ENCODE peak calls at places on chromosomes 1 and 21, in four cellular contexts. One of them, this sample, is unnamed.

GRCh38 chr1:111512132-111512874 is 8.9 kb upstream of the ADORA3 start:
- DNase-seq in GM23338: no peak
- DNase-seq in K562: no peak
- DNase-seq in H1: no peak
- DNase-seq in this sample: no peak

GRCh38 chr1:42931108-42931539 is 27.5 kb downstream of the SLC2A1 start:
- DNase-seq in GM23338: peak
- DNase-seq in K562: peak
- DNase-seq in H1: no peak
- DNase-seq in this sample: peak

GRCh38 chr1:172497230-172497629 is 35.7 kb upstream of the SUCO start:
- DNase-seq in GM23338: peak
- DNase-seq in K562: no peak
- DNase-seq in H1: peak
- DNase-seq in this sample: peak

GRCh38 chr1:9321480-9321849 is 28.8 kb downstream of the SPSB1 start:
- DNase-seq in GM23338: no peak
- DNase-seq in K562: no peak
- DNase-seq in H1: no peak
- DNase-seq in this sample: no peak

GRCh38 chr1:27451346-27451745 is 38.6 kb downstream of the WASF2 start:
- DNase-seq in GM23338: no peak
- DNase-seq in K562: no peak
- DNase-seq in H1: no peak
- DNase-seq in this sample: no peak

GRCh38 chr1:27606708-27607238 is 2.8 kb upstream of the AHDC1 start:
- DNase-seq in GM23338: no peak
- DNase-seq in K562: peak
- DNase-seq in H1: no peak
- DNase-seq in this sample: no peak

GRCh38 chr1:43068911-43069310 is 103.2 kb downstream of the EBNA1BP2 start:
- DNase-seq in GM23338: no peak
- DNase-seq in K562: no peak
- DNase-seq in H1: no peak
- DNase-seq in this sample: no peak

GRCh38 chr1:110097507-110098221 is 14.6 kb upstream of the UBL4B start:
- DNase-seq in GM23338: no peak
- DNase-seq in K562: no peak
- DNase-seq in H1: no peak
- DNase-seq in this sample: no peak

GRCh38 chr1:226723640-226724532 is 15.2 kb downstream of the ITPKB start:
- DNase-seq in GM23338: peak
- DNase-seq in K562: peak
- DNase-seq in H1: no peak
- DNase-seq in this sample: peak

GRCh38 chr1:56627636-56628039 is 17.5 kb upstream of the PRKAA2 start:
- DNase-seq in GM23338: peak
- DNase-seq in K562: no peak
- DNase-seq in H1: no peak
- DNase-seq in this sample: no peak

GRCh38 chr21:35861656-35862055 is 198.7 kb downstream of the SETD4 start:
- DNase-seq in GM23338: no peak
- DNase-seq in K562: no peak
- DNase-seq in H1: no peak
- DNase-seq in this sample: no peak

GRCh38 chr1:151855997-151856396 is 2.5 kb upstream of the THEM5 start:
- DNase-seq in GM23338: no peak
- DNase-seq in K562: no peak
- DNase-seq in H1: no peak
- DNase-seq in this sample: no peak

GRCh38 chr21:14900611-14901010 is 164.2 kb downstream of the NRIP1 start:
- DNase-seq in GM23338: no peak
- DNase-seq in K562: no peak
- DNase-seq in H1: no peak
- DNase-seq in this sample: no peak

GRCh38 chr1:180261524-180262160 is 31.6 kb downstream of the LHX4 start:
- DNase-seq in GM23338: no peak
- DNase-seq in K562: no peak
- DNase-seq in H1: no peak
- DNase-seq in this sample: no peak

GRCh38 chr1:13730301-13730700 is 30.3 kb downstream of the PRDM2 start:
- DNase-seq in GM23338: no peak
- DNase-seq in K562: no peak
- DNase-seq in H1: no peak
- DNase-seq in this sample: no peak

GRCh38 chr1:43147625-43148319 is 24.3 kb downstream of the EBNA1BP2 start:
- DNase-seq in GM23338: peak
- DNase-seq in K562: peak
- DNase-seq in H1: peak
- DNase-seq in this sample: peak

GRCh38 chr1:205920159-205920558 is 23.1 kb downstream of the SLC26A9 start:
- DNase-seq in GM23338: no peak
- DNase-seq in K562: no peak
- DNase-seq in H1: no peak
- DNase-seq in this sample: no peak

GRCh38 chr1:184915463-184916080 is 58.7 kb downstream of the NIBAN1 start:
- DNase-seq in GM23338: no peak
- DNase-seq in K562: no peak
- DNase-seq in H1: no peak
- DNase-seq in this sample: no peak

GRCh38 chr21:32611471-32611997 is 643 bp downstream of the CFAP298 start:
- DNase-seq in GM23338: peak
- DNase-seq in K562: peak
- DNase-seq in H1: no peak
- DNase-seq in this sample: no peak

GRCh38 chr1:66542811-66543767 is 9.1 kb downstream of the SGIP1 start:
- DNase-seq in GM23338: no peak
- DNase-seq in K562: no peak
- DNase-seq in H1: no peak
- DNase-seq in this sample: no peak

GRCh38 chr21:39616373-39616772 is 3.6 kb downstream of the B3GALT5 start:
- DNase-seq in GM23338: no peak
- DNase-seq in K562: no peak
- DNase-seq in H1: no peak
- DNase-seq in this sample: no peak

GRCh38 chr1:32622806-32623694 is 27.3 kb downstream of the ZBTB8OS start:
- DNase-seq in GM23338: no peak
- DNase-seq in K562: no peak
- DNase-seq in H1: no peak
- DNase-seq in this sample: no peak

GRCh38 chr1:65177457-65177856 is 29.5 kb downstream of the AK4 start:
- DNase-seq in GM23338: no peak
- DNase-seq in K562: no peak
- DNase-seq in H1: no peak
- DNase-seq in this sample: no peak

GRCh38 chr1:5220421-5220820 is 566.0 kb downstream of the AJAP1 start:
- DNase-seq in GM23338: no peak
- DNase-seq in K562: no peak
- DNase-seq in H1: no peak
- DNase-seq in this sample: no peak

GRCh38 chr1:95013948-95014574 is 58.7 kb downstream of the ALG14 start:
- DNase-seq in GM23338: no peak
- DNase-seq in K562: no peak
- DNase-seq in H1: no peak
- DNase-seq in this sample: no peak

GRCh38 chr1:58823481-58824010 is 39.7 kb upstream of the JUN start:
- DNase-seq in GM23338: no peak
- DNase-seq in K562: peak
- DNase-seq in H1: no peak
- DNase-seq in this sample: no peak
- TF ChIP-seq CREB1 in GM23338: no peak
- TF ChIP-seq CREB1 in K562: no peak
- TF ChIP-seq CREB1 in H1: no peak
- TF ChIP-seq CREB1 in this sample: no peak

GRCh38 chr1:167109125-167109524 is 15.2 kb downstream of the STYXL2 start:
- DNase-seq in GM23338: no peak
- DNase-seq in K562: no peak
- DNase-seq in H1: no peak
- DNase-seq in this sample: no peak
- TF ChIP-seq CREB1 in GM23338: no peak
- TF ChIP-seq CREB1 in K562: no peak
- TF ChIP-seq CREB1 in H1: no peak
- TF ChIP-seq CREB1 in this sample: no peak

DNA sequence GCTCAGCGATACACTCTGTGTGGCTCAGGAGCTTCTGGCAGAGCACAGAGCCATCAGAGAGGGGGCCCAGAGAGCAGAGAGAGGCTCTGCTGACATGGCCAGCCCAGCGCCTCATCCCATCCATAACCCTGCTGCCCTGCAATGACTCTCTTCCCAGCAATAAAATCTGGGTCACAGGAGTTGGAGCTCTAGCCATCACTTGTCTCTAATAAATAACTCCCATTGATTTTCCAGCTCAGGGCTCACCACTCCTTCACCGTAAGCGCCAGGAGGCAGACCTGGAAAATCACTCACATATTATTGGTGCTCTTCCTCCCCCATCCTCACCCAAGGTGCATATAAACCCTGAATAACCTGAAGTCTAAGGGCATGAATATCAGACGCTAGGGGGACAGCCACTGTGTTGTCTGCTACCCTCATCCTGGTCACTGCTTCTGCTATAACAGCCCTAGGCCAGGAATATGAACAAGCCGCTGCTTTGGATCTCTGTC is at the start of gene APCS:
- DNase-seq in GM23338: peak
- DNase-seq in K562: no peak
- DNase-seq in H1: no peak
- DNase-seq in this sample: no peak
- TF ChIP-seq CREB1 in GM23338: no peak
- TF ChIP-seq CREB1 in K562: no peak
- TF ChIP-seq CREB1 in H1: no peak
- TF ChIP-seq CREB1 in this sample: no peak

DNA sequence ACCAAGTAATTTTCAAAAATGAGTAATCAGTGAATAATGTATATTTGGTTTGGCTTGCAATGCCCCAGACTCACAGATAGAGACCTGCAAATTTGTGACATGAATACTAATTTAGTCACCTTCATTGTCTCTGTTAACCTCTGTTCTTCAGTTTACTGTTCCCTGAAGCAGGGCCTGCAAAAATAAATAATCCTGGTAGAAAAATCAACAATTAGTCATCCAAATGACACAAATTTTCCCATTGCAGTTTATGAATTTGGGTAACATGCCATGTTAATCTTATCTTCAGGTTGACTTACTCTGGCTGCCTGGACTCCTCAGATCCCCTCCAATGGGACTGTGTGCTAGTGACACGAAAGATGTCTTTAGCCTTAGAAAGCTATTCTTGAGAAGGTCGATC is 289.5 kb downstream of the PAPPA2 start:
- DNase-seq in GM23338: no peak
- DNase-seq in K562: no peak
- DNase-seq in H1: no peak
- DNase-seq in this sample: no peak
- TF ChIP-seq CREB1 in GM23338: no peak
- TF ChIP-seq CREB1 in K562: no peak
- TF ChIP-seq CREB1 in H1: no peak
- TF ChIP-seq CREB1 in this sample: no peak

GRCh38 chr1:223135176-223135575 is 7.9 kb downstream of the TLR5 start:
- DNase-seq in GM23338: no peak
- DNase-seq in K562: no peak
- DNase-seq in H1: peak
- DNase-seq in this sample: no peak
- TF ChIP-seq CREB1 in GM23338: no peak
- TF ChIP-seq CREB1 in K562: no peak
- TF ChIP-seq CREB1 in H1: no peak
- TF ChIP-seq CREB1 in this sample: no peak

DNA sequence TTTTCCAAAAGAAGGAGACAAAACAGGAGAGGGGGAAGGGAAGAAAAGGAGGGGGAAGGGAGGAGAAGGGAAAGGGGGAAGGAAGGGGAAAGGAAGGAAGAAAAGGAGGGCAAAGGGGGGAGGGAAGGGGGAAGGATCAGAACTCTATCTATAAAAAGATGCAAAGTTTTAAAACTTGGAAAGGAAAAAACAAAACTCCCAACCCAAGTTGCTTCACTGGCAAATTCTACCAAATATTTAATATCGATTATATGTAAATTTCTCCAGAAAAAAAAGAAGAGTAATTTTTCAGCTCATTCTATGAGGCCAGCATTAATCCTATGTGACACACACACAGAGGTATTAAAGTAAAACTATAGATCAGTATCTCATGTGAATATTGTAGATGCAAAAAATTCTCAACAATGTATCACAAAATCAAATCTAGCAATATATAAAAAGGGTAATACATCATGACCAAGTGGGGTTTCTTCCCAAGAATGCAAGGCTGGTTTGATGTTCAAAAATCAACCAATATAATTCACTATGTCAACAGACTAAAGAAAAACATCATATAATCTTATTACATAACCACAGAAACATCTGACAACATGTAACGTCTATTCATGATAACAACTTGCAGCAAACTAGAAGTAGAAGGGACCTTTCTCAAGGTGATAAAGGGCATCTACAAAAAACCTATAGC is 57.9 kb downstream of the MAN1A2 start:
- DNase-seq in GM23338: no peak
- DNase-seq in K562: no peak
- DNase-seq in H1: no peak
- DNase-seq in this sample: no peak
- TF ChIP-seq CREB1 in GM23338: no peak
- TF ChIP-seq CREB1 in K562: no peak
- TF ChIP-seq CREB1 in H1: no peak
- TF ChIP-seq CREB1 in this sample: no peak